ENCODE peak calls at places on chromosomes 11 and 22, in four cellular contexts. N, V, A and P are unnamed samples.
A peak's percentile ranks its signal among the peaks of the same experiment; 100 is the strongest.

GRCh38 chr11:129950319-129951034 is 52.2 kb downstream of the PRDM10 start:
- DNase-seq in N (no peak), A (no peak), V (no peak), P (no peak)

GRCh38 chr11:79244175-79244804 is 196.5 kb downstream of the TENM4 start:
- DNase-seq in A (no peak), V (peak; percentile 87), N (no peak), P (peak; percentile 86)

GRCh38 chr11:69530278-69531070 is 49.0 kb downstream of the LINC01488 start:
- DNase-seq in V (no peak), A (no peak), N (no peak), P (no peak)

GRCh38 chr11:121596195-121597145 is 143.7 kb upstream of the SORL1-AS1 start:
- DNase-seq in A (no peak), V (peak; percentile 60), N (no peak), P (no peak)

GRCh38 chr22:40665312-40665711 is 14.0 kb upstream of the MCHR1 start:
- DNase-seq in V (no peak), A (no peak), N (no peak), P (no peak)

GRCh38 chr11:8106679-8107078 is 25.7 kb downstream of the TUB start:
- DNase-seq in N (no peak), V (no peak), A (no peak), P (no peak)

GRCh38 chr11:95231881-95232605 is 1.0 kb upstream of the SESN3 start:
- DNase-seq in V (no peak), A (no peak), N (peak; percentile 85), P (peak; percentile 82)

GRCh38 chr11:12190511-12190910 is 80.1 kb downstream of the MICAL2 start:
- DNase-seq in V (no peak), N (no peak), A (no peak), P (no peak)

GRCh38 chr11:134045799-134046635 is 22.9 kb upstream of the JAM3 start:
- DNase-seq in A (no peak), V (no peak), N (peak; percentile 50), P (no peak)

GRCh38 chr11:121563900-121564822 is 111.4 kb upstream of the SORL1-AS1 start:
- DNase-seq in A (no peak), V (no peak), N (no peak), P (no peak)

GRCh38 chr11:79744941-79745340 is 304.1 kb upstream of the TENM4 start:
- DNase-seq in V (peak; percentile 17), N (no peak), A (no peak), P (peak; percentile 57)

GRCh38 chr11:121426476-121427454 is 25.3 kb upstream of the SORL1 start:
- DNase-seq in V (peak; percentile 43), N (no peak), A (no peak), P (no peak)

GRCh38 chr22:23270212-23270733 is 90.0 kb downstream of the BCR start:
- DNase-seq in N (no peak), V (no peak), A (no peak), P (no peak)

GRCh38 chr11:71383461-71383860 is 64.7 kb downstream of the DHCR7 start:
- DNase-seq in V (no peak), A (peak; percentile 38), N (no peak), P (no peak)

GRCh38 chr11:3128356-3129180 is 36.5 kb downstream of the OSBPL5 start:
- DNase-seq in N (no peak), V (no peak), A (no peak), P (no peak)

GRCh38 chr11:59560290-59560701 is 49.0 kb downstream of the OR4D9 start:
- DNase-seq in A (no peak), N (peak; percentile 68), V (peak; percentile 96), P (peak; percentile 90)

GRCh38 chr22:36419912-36420882 is 32.4 kb upstream of the MYH9 start:
- DNase-seq in V (no peak), A (no peak), N (no peak), P (peak; percentile 58)

GRCh38 chr22:46515208-46516111 is 22.0 kb downstream of the CELSR1 start:
- DNase-seq in V (no peak), A (no peak), N (no peak), P (peak; percentile 59)

GRCh38 chr22:35476341-35476740 is 64.3 kb upstream of the RASD2 start:
- DNase-seq in A (no peak), V (no peak), N (no peak), P (peak; percentile 63)

GRCh38 chr11:18836415-18836814 is 44.8 kb upstream of the PTPN5 start:
- DNase-seq in N (no peak), V (peak; percentile 23), A (no peak), P (peak; percentile 22)

GRCh38 chr11:32658639-32659406 is 75.2 kb downstream of the EIF3M start:
- DNase-seq in A (no peak), V (peak; percentile 91), N (no peak), P (peak; percentile 89)

GRCh38 chr11:67379061-67380058 is 6.0 kb upstream of the CLCF1 start:
- DNase-seq in A (no peak), V (peak; percentile 85), N (no peak), P (no peak)

GRCh38 chr22:20559174-20559760 is 51.9 kb downstream of the MED15 start:
- DNase-seq in V (no peak), A (no peak), N (no peak), P (no peak)

GRCh38 chr11:23789938-23790371 is 706.9 kb upstream of the LUZP2 start:
- DNase-seq in A (no peak), N (no peak), V (peak; percentile 73), P (peak; percentile 27)

GRCh38 chr11:6259638-6260019 is at the start of gene CCKBR:
- DNase-seq in N (peak; percentile 35), A (no peak), V (no peak), P (no peak)

GRCh38 chr11:118098996-118099837 is 12.5 kb upstream of the SMIM35 start:
- DNase-seq in A (no peak), N (peak; percentile 68), V (no peak), P (no peak)

GRCh38 chr11:111634981-111635705 is 32.9 kb downstream of the SIK2 start:
- DNase-seq in N (no peak), V (peak; percentile 17), A (no peak), P (peak; percentile 64)

GRCh38 chr11:131572423-131572822 is 202.0 kb downstream of the NTM start:
- DNase-seq in N (no peak), A (no peak), V (no peak), P (no peak)